ENCODE peak calls at places on chromosome X, in seven cellular contexts. O is germinal center; G is hypothalamus; Z is activated CD4-positive, alpha-beta T cell treated with anti-CD3 and anti-CD28 coated beads, Interleukin-2, amount 50 U/mL, for 4 hours; M is HL-60; X is AG04450; S is foreskin keratinocyte. F is an unnamed sample.

GRCh38 chrX:140050906-140051305 is 85.6 kb upstream of the CXorf66 start:
- DNase-seq in O (no peak), G (no peak), Z (no peak), M (no peak), X (no peak), S (no peak), F (no peak)

GRCh38 chrX:118718737-118719136 is 8.7 kb upstream of the IL13RA1 start:
- DNase-seq in O (peak), G (no peak), Z (no peak), M (peak), X (no peak), S (no peak), F (no peak)

GRCh38 chrX:120302434-120302833 is 8.8 kb downstream of the TMEM255A start:
- DNase-seq in O (peak), G (no peak), Z (no peak), M (peak), X (no peak), S (no peak), F (peak)

GRCh38 chrX:14064632-14065432 is 35.1 kb upstream of the GEMIN8 start:
- DNase-seq in O (no peak), G (no peak), Z (no peak), M (no peak), X (no peak), S (no peak), F (no peak)

GRCh38 chrX:56761167-56761566 is 32.1 kb downstream of the NBDY start:
- DNase-seq in O (no peak), G (no peak), Z (no peak), M (no peak), X (no peak), S (no peak), F (no peak)

GRCh38 chrX:6227445-6227820 is 1.2 kb downstream of the NLGN4X start:
- DNase-seq in O (no peak), G (peak), Z (no peak), M (no peak), X (no peak), S (no peak), F (no peak)

GRCh38 chrX:133444952-133445831 is 29.9 kb upstream of the GPC4 start:
- DNase-seq in O (no peak), G (no peak), Z (no peak), M (peak), X (no peak), S (peak), F (no peak)

GRCh38 chrX:40260123-40260751 is 162.5 kb upstream of the BCOR start:
- DNase-seq in O (no peak), G (no peak), Z (no peak), M (peak), X (no peak), S (no peak), F (peak)

GRCh38 chrX:138945219-138945618 is 233.7 kb upstream of the FGF13 start:
- DNase-seq in O (no peak), G (no peak), Z (no peak), M (no peak), X (no peak), S (no peak), F (no peak)

GRCh38 chrX:7147978-7148824 is at the start of gene PUDP:
- DNase-seq in O (peak), G (peak), Z (peak), M (peak), X (peak), S (no peak), F (peak)

GRCh38 chrX:9207142-9207541 is 173.2 kb upstream of the FAM9B start:
- DNase-seq in O (no peak), G (no peak), Z (no peak), M (no peak), X (no peak), S (no peak), F (no peak)

GRCh38 chrX:15856580-15856979 is 2.0 kb upstream of the AP1S2 start:
- DNase-seq in O (no peak), G (no peak), Z (no peak), M (no peak), X (no peak), S (no peak), F (no peak)